ENCODE peak calls at places on chromosomes 6 and 20, in eight cellular contexts. One of them, this sample, is unnamed.
A peak's percentile ranks its signal among the peaks of the same experiment; 100 is the strongest.

GRCh38 chr6:162960674-162961457 is 233.1 kb downstream of the PACRG start:
- DNase-seq in D341Med: no peak
- DNase-seq in NCI-H2081: no peak
- DNase-seq in nephron progenitor cell: no peak
- DNase-seq in AG08396: no peak
- DNase-seq in T1000: no peak
- DNase-seq in cardiac muscle cell: no peak
- DNase-seq in AML-193: no peak
- DNase-seq in this sample: no peak

GRCh38 chr20:17612975-17613327 is 43.1 kb downstream of the DSTN start:
- DNase-seq in cardiac muscle cell: no peak
- DNase-seq in AG08396: no peak
- DNase-seq in T1000: no peak
- DNase-seq in NCI-H2081: no peak
- DNase-seq in AML-193: no peak
- DNase-seq in nephron progenitor cell: no peak
- DNase-seq in D341Med: peak; percentile 26
- DNase-seq in this sample: no peak

GRCh38 chr6:104955927-104956662 is 812 bp upstream of the LIN28B start:
- DNase-seq in cardiac muscle cell: peak; percentile 75
- DNase-seq in AG08396: no peak
- DNase-seq in NCI-H2081: peak; percentile 77
- DNase-seq in D341Med: peak; percentile 44
- DNase-seq in T1000: no peak
- DNase-seq in nephron progenitor cell: peak; percentile 77
- DNase-seq in AML-193: no peak
- DNase-seq in this sample: no peak

GRCh38 chr6:10756085-10756484 is 8.5 kb downstream of the TMEM14B start:
- DNase-seq in AML-193: no peak
- DNase-seq in NCI-H2081: no peak
- DNase-seq in cardiac muscle cell: no peak
- DNase-seq in nephron progenitor cell: no peak
- DNase-seq in D341Med: no peak
- DNase-seq in T1000: no peak
- DNase-seq in AG08396: no peak
- DNase-seq in this sample: no peak

GRCh38 chr6:132392792-132393191 is 8.5 kb downstream of the MOXD1 start:
- DNase-seq in NCI-H2081: no peak
- DNase-seq in D341Med: no peak
- DNase-seq in AML-193: peak; percentile 22
- DNase-seq in T1000: no peak
- DNase-seq in cardiac muscle cell: no peak
- DNase-seq in nephron progenitor cell: no peak
- DNase-seq in AG08396: no peak
- DNase-seq in this sample: peak; percentile 66

GRCh38 chr20:15708984-15709598 is 864.2 kb downstream of the KIF16B start:
- DNase-seq in AML-193: peak; percentile 1
- DNase-seq in AG08396: peak; percentile 33
- DNase-seq in nephron progenitor cell: peak; percentile 69
- DNase-seq in cardiac muscle cell: peak; percentile 47
- DNase-seq in NCI-H2081: no peak
- DNase-seq in T1000: no peak
- DNase-seq in D341Med: peak; percentile 73
- DNase-seq in this sample: peak; percentile 80

GRCh38 chr6:36691011-36691410 is 6.6 kb upstream of the RAB44 start:
- DNase-seq in AG08396: no peak
- DNase-seq in NCI-H2081: no peak
- DNase-seq in T1000: no peak
- DNase-seq in nephron progenitor cell: no peak
- DNase-seq in D341Med: no peak
- DNase-seq in cardiac muscle cell: no peak
- DNase-seq in AML-193: no peak
- DNase-seq in this sample: no peak

GRCh38 chr6:132464538-132465256 is 48.2 kb downstream of the STX7 start:
- DNase-seq in T1000: no peak
- DNase-seq in nephron progenitor cell: no peak
- DNase-seq in AML-193: no peak
- DNase-seq in D341Med: no peak
- DNase-seq in cardiac muscle cell: no peak
- DNase-seq in AG08396: no peak
- DNase-seq in NCI-H2081: no peak
- DNase-seq in this sample: no peak

GRCh38 chr20:46703435-46703834 is 6.0 kb upstream of the SLC2A10 start:
- DNase-seq in AG08396: no peak
- DNase-seq in D341Med: no peak
- DNase-seq in nephron progenitor cell: no peak
- DNase-seq in cardiac muscle cell: no peak
- DNase-seq in T1000: no peak
- DNase-seq in AML-193: no peak
- DNase-seq in NCI-H2081: no peak
- DNase-seq in this sample: no peak

GRCh38 chr6:144063246-144063743 is 32.1 kb downstream of the SF3B5 start:
- DNase-seq in cardiac muscle cell: no peak
- DNase-seq in AML-193: peak; percentile 51
- DNase-seq in AG08396: no peak
- DNase-seq in D341Med: no peak
- DNase-seq in NCI-H2081: no peak
- DNase-seq in nephron progenitor cell: no peak
- DNase-seq in T1000: no peak
- DNase-seq in this sample: peak; percentile 39

GRCh38 chr6:658244-658643 is 1.3 kb upstream of the HUS1B start:
- DNase-seq in nephron progenitor cell: no peak
- DNase-seq in D341Med: no peak
- DNase-seq in AG08396: peak; percentile 39
- DNase-seq in T1000: no peak
- DNase-seq in AML-193: no peak
- DNase-seq in NCI-H2081: no peak
- DNase-seq in cardiac muscle cell: peak; percentile 11
- DNase-seq in this sample: peak; percentile 16

GRCh38 chr6:169589699-169590257 is 112.1 kb downstream of the WDR27 start:
- DNase-seq in T1000: no peak
- DNase-seq in NCI-H2081: no peak
- DNase-seq in AML-193: no peak
- DNase-seq in D341Med: no peak
- DNase-seq in AG08396: no peak
- DNase-seq in cardiac muscle cell: no peak
- DNase-seq in nephron progenitor cell: no peak
- DNase-seq in this sample: no peak

GRCh38 chr20:13028001-13028400 is 19.2 kb downstream of the SPTLC3 start:
- DNase-seq in AG08396: no peak
- DNase-seq in T1000: no peak
- DNase-seq in NCI-H2081: no peak
- DNase-seq in AML-193: no peak
- DNase-seq in cardiac muscle cell: no peak
- DNase-seq in D341Med: no peak
- DNase-seq in nephron progenitor cell: no peak
- DNase-seq in this sample: no peak

GRCh38 chr20:58054744-58055373 is 173.6 kb downstream of the ANKRD60 start:
- DNase-seq in NCI-H2081: no peak
- DNase-seq in AG08396: no peak
- DNase-seq in T1000: no peak
- DNase-seq in D341Med: peak; percentile 25
- DNase-seq in cardiac muscle cell: no peak
- DNase-seq in AML-193: no peak
- DNase-seq in nephron progenitor cell: no peak
- DNase-seq in this sample: no peak

GRCh38 chr6:125173341-125173740 is 19.8 kb downstream of the TPD52L1 start:
- DNase-seq in AML-193: no peak
- DNase-seq in D341Med: no peak
- DNase-seq in T1000: no peak
- DNase-seq in nephron progenitor cell: no peak
- DNase-seq in AG08396: no peak
- DNase-seq in cardiac muscle cell: no peak
- DNase-seq in NCI-H2081: no peak
- DNase-seq in this sample: no peak

GRCh38 chr6:44386929-44387345 is 569 bp upstream of the CDC5L start:
- DNase-seq in AG08396: peak; percentile 37
- DNase-seq in T1000: no peak
- DNase-seq in cardiac muscle cell: no peak
- DNase-seq in NCI-H2081: no peak
- DNase-seq in nephron progenitor cell: no peak
- DNase-seq in AML-193: no peak
- DNase-seq in D341Med: peak; percentile 58
- DNase-seq in this sample: no peak

GRCh38 chr20:45946149-45946970 is 11.9 kb downstream of the PCIF1 start:
- DNase-seq in NCI-H2081: no peak
- DNase-seq in nephron progenitor cell: no peak
- DNase-seq in AML-193: peak; percentile 97
- DNase-seq in AG08396: peak; percentile 71
- DNase-seq in cardiac muscle cell: no peak
- DNase-seq in D341Med: no peak
- DNase-seq in T1000: peak; percentile 51
- DNase-seq in this sample: peak; percentile 37

GRCh38 chr20:24046905-24047304 is 58.3 kb upstream of the GGTLC1 start:
- DNase-seq in AML-193: no peak
- DNase-seq in NCI-H2081: no peak
- DNase-seq in T1000: no peak
- DNase-seq in cardiac muscle cell: no peak
- DNase-seq in AG08396: no peak
- DNase-seq in nephron progenitor cell: no peak
- DNase-seq in D341Med: no peak
- DNase-seq in this sample: no peak

GRCh38 chr6:39263299-39264037 is 34.2 kb upstream of the KCNK5 start:
- DNase-seq in T1000: no peak
- DNase-seq in D341Med: no peak
- DNase-seq in nephron progenitor cell: no peak
- DNase-seq in AG08396: no peak
- DNase-seq in AML-193: peak; percentile 92
- DNase-seq in cardiac muscle cell: no peak
- DNase-seq in NCI-H2081: no peak
- DNase-seq in this sample: no peak

GRCh38 chr6:140012146-140012545 is 637.7 kb upstream of the CITED2 start:
- DNase-seq in T1000: no peak
- DNase-seq in D341Med: no peak
- DNase-seq in nephron progenitor cell: no peak
- DNase-seq in AML-193: peak; percentile 54
- DNase-seq in cardiac muscle cell: no peak
- DNase-seq in AG08396: no peak
- DNase-seq in NCI-H2081: no peak
- DNase-seq in this sample: no peak

GRCh38 chr20:57590485-57591288 is 29.5 kb downstream of the ZBP1 start:
- DNase-seq in cardiac muscle cell: no peak
- DNase-seq in AML-193: no peak
- DNase-seq in nephron progenitor cell: no peak
- DNase-seq in D341Med: no peak
- DNase-seq in AG08396: no peak
- DNase-seq in T1000: no peak
- DNase-seq in NCI-H2081: no peak
- DNase-seq in this sample: no peak